ENCODE peak calls at places on chromosomes 2 and 18, in four cellular contexts. One of them, this sample, is unnamed.

GRCh38 chr2:88690591-88691338 is 708 bp upstream of the RPIA start:
- DNase-seq in stimulated activated CD4-positive, alpha-beta T cell treated with anti-CD3 and anti-CD28 coated beads, Interleukin-12 subunit alpha, Interleukin-12 subunit beta, amount 100 ng/mL, for 4 hours: peak
- DNase-seq in COR-L47: no peak
- DNase-seq in aorta: peak
- DNase-seq in this sample: peak

GRCh38 chr18:78731423-78732032 is 248.1 kb upstream of the SALL3 start:
- DNase-seq in stimulated activated CD4-positive, alpha-beta T cell treated with anti-CD3 and anti-CD28 coated beads, Interleukin-12 subunit alpha, Interleukin-12 subunit beta, amount 100 ng/mL, for 4 hours: no peak
- DNase-seq in COR-L47: no peak
- DNase-seq in aorta: no peak
- DNase-seq in this sample: no peak

GRCh38 chr2:36695746-36696415 is 626 bp upstream of the VIT start:
- DNase-seq in stimulated activated CD4-positive, alpha-beta T cell treated with anti-CD3 and anti-CD28 coated beads, Interleukin-12 subunit alpha, Interleukin-12 subunit beta, amount 100 ng/mL, for 4 hours: no peak
- DNase-seq in COR-L47: no peak
- DNase-seq in aorta: no peak
- DNase-seq in this sample: no peak

GRCh38 chr18:61572871-61573270 is 239.6 kb downstream of the CDH20 start:
- DNase-seq in stimulated activated CD4-positive, alpha-beta T cell treated with anti-CD3 and anti-CD28 coated beads, Interleukin-12 subunit alpha, Interleukin-12 subunit beta, amount 100 ng/mL, for 4 hours: no peak
- DNase-seq in COR-L47: no peak
- DNase-seq in aorta: no peak
- DNase-seq in this sample: no peak

GRCh38 chr18:46071894-46072867 is at the start of gene PSTPIP2:
- DNase-seq in stimulated activated CD4-positive, alpha-beta T cell treated with anti-CD3 and anti-CD28 coated beads, Interleukin-12 subunit alpha, Interleukin-12 subunit beta, amount 100 ng/mL, for 4 hours: peak
- DNase-seq in COR-L47: peak
- DNase-seq in aorta: peak
- DNase-seq in this sample: peak

GRCh38 chr18:41265047-41265446 is 690.0 kb upstream of the PIK3C3 start:
- DNase-seq in stimulated activated CD4-positive, alpha-beta T cell treated with anti-CD3 and anti-CD28 coated beads, Interleukin-12 subunit alpha, Interleukin-12 subunit beta, amount 100 ng/mL, for 4 hours: no peak
- DNase-seq in COR-L47: no peak
- DNase-seq in aorta: no peak
- DNase-seq in this sample: no peak

GRCh38 chr2:226427538-226428307 is 371.9 kb downstream of the IRS1 start:
- DNase-seq in stimulated activated CD4-positive, alpha-beta T cell treated with anti-CD3 and anti-CD28 coated beads, Interleukin-12 subunit alpha, Interleukin-12 subunit beta, amount 100 ng/mL, for 4 hours: no peak
- DNase-seq in COR-L47: no peak
- DNase-seq in aorta: no peak
- DNase-seq in this sample: no peak

GRCh38 chr2:38251940-38252339 is 125.1 kb downstream of the ATL2 start:
- DNase-seq in stimulated activated CD4-positive, alpha-beta T cell treated with anti-CD3 and anti-CD28 coated beads, Interleukin-12 subunit alpha, Interleukin-12 subunit beta, amount 100 ng/mL, for 4 hours: no peak
- DNase-seq in COR-L47: no peak
- DNase-seq in aorta: no peak
- DNase-seq in this sample: no peak

GRCh38 chr18:22391571-22392359 is 25.9 kb downstream of the CTAGE1 start:
- DNase-seq in stimulated activated CD4-positive, alpha-beta T cell treated with anti-CD3 and anti-CD28 coated beads, Interleukin-12 subunit alpha, Interleukin-12 subunit beta, amount 100 ng/mL, for 4 hours: no peak
- DNase-seq in COR-L47: no peak
- DNase-seq in aorta: peak
- DNase-seq in this sample: peak

GRCh38 chr2:19838616-19839015 is 63.2 kb downstream of the TTC32 start:
- DNase-seq in stimulated activated CD4-positive, alpha-beta T cell treated with anti-CD3 and anti-CD28 coated beads, Interleukin-12 subunit alpha, Interleukin-12 subunit beta, amount 100 ng/mL, for 4 hours: no peak
- DNase-seq in COR-L47: no peak
- DNase-seq in aorta: no peak
- DNase-seq in this sample: no peak

GRCh38 chr18:75480487-75480886 is 53.0 kb upstream of the SMIM21 start:
- DNase-seq in stimulated activated CD4-positive, alpha-beta T cell treated with anti-CD3 and anti-CD28 coated beads, Interleukin-12 subunit alpha, Interleukin-12 subunit beta, amount 100 ng/mL, for 4 hours: no peak
- DNase-seq in COR-L47: no peak
- DNase-seq in aorta: no peak
- DNase-seq in this sample: no peak

GRCh38 chr18:64444819-64445218 is 295.9 kb upstream of the LINC00305 start:
- DNase-seq in stimulated activated CD4-positive, alpha-beta T cell treated with anti-CD3 and anti-CD28 coated beads, Interleukin-12 subunit alpha, Interleukin-12 subunit beta, amount 100 ng/mL, for 4 hours: no peak
- DNase-seq in COR-L47: peak
- DNase-seq in aorta: no peak
- DNase-seq in this sample: no peak

GRCh38 chr18:8841781-8842485 is 136.6 kb downstream of the MTCL1 start:
- DNase-seq in stimulated activated CD4-positive, alpha-beta T cell treated with anti-CD3 and anti-CD28 coated beads, Interleukin-12 subunit alpha, Interleukin-12 subunit beta, amount 100 ng/mL, for 4 hours: no peak
- DNase-seq in COR-L47: no peak
- DNase-seq in aorta: no peak
- DNase-seq in this sample: no peak